ENCODE peak calls at places on chromosomes 5 and 9, in six cellular contexts. One of them, this sample, is unnamed.

GRCh38 chr5:14447958-14448881 is 133.4 kb upstream of the OTULINL start:
- DNase-seq in cardiac muscle cell: peak
- DNase-seq in CD4-positive, CD25-positive, alpha-beta regulatory T cell: no peak
- DNase-seq in stimulated activated naive B cell treated with anti-CD40 and anti-IgM and Interleukin-4, amounts not matched to agents 10 μg/mL and 1 μg/mL and 100 μg/mL, for 72 hours: no peak
- DNase-seq in choroid plexus epithelial cell: peak
- DNase-seq in NCI-H1436: no peak
- DNase-seq in this sample: peak

GRCh38 chr9:114771901-114772300 is 33.9 kb downstream of the TNFSF15 start:
- DNase-seq in cardiac muscle cell: peak
- DNase-seq in CD4-positive, CD25-positive, alpha-beta regulatory T cell: no peak
- DNase-seq in stimulated activated naive B cell treated with anti-CD40 and anti-IgM and Interleukin-4, amounts not matched to agents 10 μg/mL and 1 μg/mL and 100 μg/mL, for 72 hours: no peak
- DNase-seq in choroid plexus epithelial cell: peak
- DNase-seq in NCI-H1436: no peak
- DNase-seq in this sample: no peak

GRCh38 chr9:125807065-125807464 is 59.9 kb downstream of the PBX3 start:
- DNase-seq in cardiac muscle cell: peak
- DNase-seq in CD4-positive, CD25-positive, alpha-beta regulatory T cell: no peak
- DNase-seq in stimulated activated naive B cell treated with anti-CD40 and anti-IgM and Interleukin-4, amounts not matched to agents 10 μg/mL and 1 μg/mL and 100 μg/mL, for 72 hours: no peak
- DNase-seq in choroid plexus epithelial cell: peak
- DNase-seq in NCI-H1436: no peak
- DNase-seq in this sample: no peak

GRCh38 chr5:150440948-150441812 is 8.4 kb downstream of the RPS14 start:
- DNase-seq in cardiac muscle cell: no peak
- DNase-seq in CD4-positive, CD25-positive, alpha-beta regulatory T cell: no peak
- DNase-seq in stimulated activated naive B cell treated with anti-CD40 and anti-IgM and Interleukin-4, amounts not matched to agents 10 μg/mL and 1 μg/mL and 100 μg/mL, for 72 hours: no peak
- DNase-seq in choroid plexus epithelial cell: no peak
- DNase-seq in NCI-H1436: no peak
- DNase-seq in this sample: no peak

GRCh38 chr5:78336698-78337097 is 23.7 kb upstream of the SCAMP1 start:
- DNase-seq in cardiac muscle cell: no peak
- DNase-seq in CD4-positive, CD25-positive, alpha-beta regulatory T cell: no peak
- DNase-seq in stimulated activated naive B cell treated with anti-CD40 and anti-IgM and Interleukin-4, amounts not matched to agents 10 μg/mL and 1 μg/mL and 100 μg/mL, for 72 hours: no peak
- DNase-seq in choroid plexus epithelial cell: no peak
- DNase-seq in NCI-H1436: no peak
- DNase-seq in this sample: no peak

GRCh38 chr5:155260798-155261197 is 247.2 kb downstream of the KIF4B start:
- DNase-seq in cardiac muscle cell: no peak
- DNase-seq in CD4-positive, CD25-positive, alpha-beta regulatory T cell: peak
- DNase-seq in stimulated activated naive B cell treated with anti-CD40 and anti-IgM and Interleukin-4, amounts not matched to agents 10 μg/mL and 1 μg/mL and 100 μg/mL, for 72 hours: no peak
- DNase-seq in choroid plexus epithelial cell: no peak
- DNase-seq in NCI-H1436: peak
- DNase-seq in this sample: no peak

GRCh38 chr5:170265527-170265926 is 32.0 kb downstream of the LCP2 start:
- DNase-seq in cardiac muscle cell: peak
- DNase-seq in CD4-positive, CD25-positive, alpha-beta regulatory T cell: no peak
- DNase-seq in stimulated activated naive B cell treated with anti-CD40 and anti-IgM and Interleukin-4, amounts not matched to agents 10 μg/mL and 1 μg/mL and 100 μg/mL, for 72 hours: no peak
- DNase-seq in choroid plexus epithelial cell: peak
- DNase-seq in NCI-H1436: no peak
- DNase-seq in this sample: no peak

GRCh38 chr9:107749787-107750444 is 260.3 kb upstream of the KLF4 start:
- DNase-seq in cardiac muscle cell: peak
- DNase-seq in CD4-positive, CD25-positive, alpha-beta regulatory T cell: no peak
- DNase-seq in stimulated activated naive B cell treated with anti-CD40 and anti-IgM and Interleukin-4, amounts not matched to agents 10 μg/mL and 1 μg/mL and 100 μg/mL, for 72 hours: no peak
- DNase-seq in choroid plexus epithelial cell: peak
- DNase-seq in NCI-H1436: no peak
- DNase-seq in this sample: no peak

GRCh38 chr9:111897831-111898144 is 1.2 kb downstream of the UGCG start:
- DNase-seq in cardiac muscle cell: peak
- DNase-seq in CD4-positive, CD25-positive, alpha-beta regulatory T cell: peak
- DNase-seq in stimulated activated naive B cell treated with anti-CD40 and anti-IgM and Interleukin-4, amounts not matched to agents 10 μg/mL and 1 μg/mL and 100 μg/mL, for 72 hours: no peak
- DNase-seq in choroid plexus epithelial cell: no peak
- DNase-seq in NCI-H1436: no peak
- DNase-seq in this sample: peak

GRCh38 chr5:138472353-138472752 is 7.1 kb downstream of the EGR1 start:
- DNase-seq in cardiac muscle cell: no peak
- DNase-seq in CD4-positive, CD25-positive, alpha-beta regulatory T cell: no peak
- DNase-seq in stimulated activated naive B cell treated with anti-CD40 and anti-IgM and Interleukin-4, amounts not matched to agents 10 μg/mL and 1 μg/mL and 100 μg/mL, for 72 hours: no peak
- DNase-seq in choroid plexus epithelial cell: no peak
- DNase-seq in NCI-H1436: no peak
- DNase-seq in this sample: no peak

GRCh38 chr5:1876708-1877433 is 5.9 kb downstream of the IRX4 start:
- DNase-seq in cardiac muscle cell: no peak
- DNase-seq in CD4-positive, CD25-positive, alpha-beta regulatory T cell: no peak
- DNase-seq in stimulated activated naive B cell treated with anti-CD40 and anti-IgM and Interleukin-4, amounts not matched to agents 10 μg/mL and 1 μg/mL and 100 μg/mL, for 72 hours: no peak
- DNase-seq in choroid plexus epithelial cell: no peak
- DNase-seq in NCI-H1436: no peak
- DNase-seq in this sample: no peak